ENCODE peak calls at places on chromosomes 12 and 14, in four cellular contexts. O, V, B and E are unnamed samples.

GRCh38 chr12:103855036-103855712 is 14.1 kb upstream of the NT5DC3 start:
- DNase-seq in B (peak), V (no peak), O (peak), E (no peak)

GRCh38 chr12:66321433-66321832 is 19.1 kb downstream of the HELB start:
- DNase-seq in V (no peak), B (no peak), O (peak), E (no peak)

GRCh38 chr12:83802011-83802410 is 1110.6 kb downstream of the SLC6A15 start:
- DNase-seq in O (no peak), B (peak), V (no peak), E (no peak)

GRCh38 chr12:42382013-42382696 is 56.2 kb downstream of the PPHLN1 start:
- DNase-seq in B (peak), O (peak), V (no peak), E (peak)

GRCh38 chr14:65103150-65103760 is 938 bp upstream of the MAX start:
- DNase-seq in V (no peak), B (peak), O (peak), E (no peak)

GRCh38 chr12:46516238-46516932 is 143.8 kb upstream of the SLC38A2 start:
- DNase-seq in O (no peak), V (no peak), B (no peak), E (no peak)

GRCh38 chr12:28563926-28564325 is 373.7 kb downstream of the CCDC91 start:
- DNase-seq in O (peak), B (peak), V (no peak), E (peak)

GRCh38 chr12:29316772-29317171 is 64.2 kb downstream of the ERGIC2 start:
- DNase-seq in V (peak), O (no peak), B (peak), E (peak)

GRCh38 chr14:100109594-100109955 is 44.4 kb downstream of the EVL start:
- DNase-seq in O (no peak), V (no peak), B (no peak), E (no peak)

GRCh38 chr14:96938946-96939345 is 141.8 kb downstream of the VRK1 start:
- DNase-seq in V (no peak), B (no peak), O (no peak), E (no peak)